ENCODE peak calls at places on chromosomes 7 and 10, in six cellular contexts. One of them, this sample, is unnamed.

GRCh38 chr7:142822714-142823113 is 32.2 kb upstream of the EPHB6 start:
- DNase-seq in RWPE1: no peak
- DNase-seq in iPS DF 6.9: no peak
- DNase-seq in CD8-positive, alpha-beta T cell: no peak
- DNase-seq in hepatocyte: no peak
- DNase-seq in GM23338: no peak
- DNase-seq in this sample: no peak

GRCh38 chr7:34128762-34129161 is 223.4 kb downstream of the BMPER start:
- DNase-seq in RWPE1: peak
- DNase-seq in iPS DF 6.9: no peak
- DNase-seq in CD8-positive, alpha-beta T cell: no peak
- DNase-seq in hepatocyte: no peak
- DNase-seq in GM23338: no peak
- DNase-seq in this sample: no peak

GRCh38 chr10:49375611-49376010 is 20.3 kb downstream of the DRGX start:
- DNase-seq in RWPE1: no peak
- DNase-seq in iPS DF 6.9: no peak
- DNase-seq in CD8-positive, alpha-beta T cell: no peak
- DNase-seq in hepatocyte: no peak
- DNase-seq in GM23338: no peak
- DNase-seq in this sample: no peak

GRCh38 chr10:11673346-11674330 is 62.2 kb upstream of the USP6NL start:
- DNase-seq in RWPE1: no peak
- DNase-seq in iPS DF 6.9: no peak
- DNase-seq in CD8-positive, alpha-beta T cell: no peak
- DNase-seq in hepatocyte: no peak
- DNase-seq in GM23338: no peak
- DNase-seq in this sample: no peak

GRCh38 chr7:30091431-30092386 is 43.1 kb upstream of the MTURN start:
- DNase-seq in RWPE1: peak
- DNase-seq in iPS DF 6.9: no peak
- DNase-seq in CD8-positive, alpha-beta T cell: no peak
- DNase-seq in hepatocyte: no peak
- DNase-seq in GM23338: no peak
- DNase-seq in this sample: no peak

GRCh38 chr7:464712-465461 is 54.8 kb downstream of the PDGFA start:
- DNase-seq in RWPE1: no peak
- DNase-seq in iPS DF 6.9: no peak
- DNase-seq in CD8-positive, alpha-beta T cell: no peak
- DNase-seq in hepatocyte: no peak
- DNase-seq in GM23338: no peak
- DNase-seq in this sample: no peak

GRCh38 chr10:81548160-81548559 is 326.8 kb upstream of the NRG3 start:
- DNase-seq in RWPE1: no peak
- DNase-seq in iPS DF 6.9: no peak
- DNase-seq in CD8-positive, alpha-beta T cell: no peak
- DNase-seq in hepatocyte: no peak
- DNase-seq in GM23338: peak
- DNase-seq in this sample: no peak

GRCh38 chr10:13734151-13734550 is 147.4 kb downstream of the PRPF18 start:
- DNase-seq in RWPE1: no peak
- DNase-seq in iPS DF 6.9: no peak
- DNase-seq in CD8-positive, alpha-beta T cell: no peak
- DNase-seq in hepatocyte: no peak
- DNase-seq in GM23338: no peak
- DNase-seq in this sample: no peak

GRCh38 chr7:139212133-139212532 is 18.9 kb upstream of the UBN2 start:
- DNase-seq in RWPE1: no peak
- DNase-seq in iPS DF 6.9: no peak
- DNase-seq in CD8-positive, alpha-beta T cell: no peak
- DNase-seq in hepatocyte: no peak
- DNase-seq in GM23338: no peak
- DNase-seq in this sample: no peak

GRCh38 chr10:112792487-112793196 is 157.4 kb upstream of the TCF7L2 start:
- DNase-seq in RWPE1: no peak
- DNase-seq in iPS DF 6.9: no peak
- DNase-seq in CD8-positive, alpha-beta T cell: no peak
- DNase-seq in hepatocyte: no peak
- DNase-seq in GM23338: no peak
- DNase-seq in this sample: no peak

GRCh38 chr10:72277996-72278667 is 4.4 kb downstream of the DDIT4 start:
- DNase-seq in RWPE1: no peak
- DNase-seq in iPS DF 6.9: no peak
- DNase-seq in CD8-positive, alpha-beta T cell: no peak
- DNase-seq in hepatocyte: no peak
- DNase-seq in GM23338: no peak
- DNase-seq in this sample: no peak

DNA sequence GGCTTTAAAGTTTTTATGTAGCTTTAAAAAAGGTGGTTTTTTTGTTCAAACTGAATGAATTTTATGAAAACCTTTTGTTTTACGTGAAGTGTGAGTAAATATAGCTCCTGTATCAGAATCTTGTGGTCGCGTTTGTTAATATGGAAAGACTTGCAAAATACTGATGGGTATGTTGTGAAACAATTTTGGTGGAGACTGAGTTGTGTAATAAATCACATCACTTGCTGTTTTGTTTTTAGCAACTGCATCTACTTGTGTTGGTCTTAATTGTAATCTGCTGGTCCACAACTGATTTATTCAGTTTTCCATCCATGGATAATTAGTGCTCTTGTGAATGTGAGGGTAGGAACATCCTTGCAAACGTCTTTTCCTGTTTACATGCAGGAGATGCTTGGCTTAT is 10.5 kb downstream of the PLXDC2 start:
- DNase-seq in RWPE1: no peak
- DNase-seq in iPS DF 6.9: no peak
- DNase-seq in CD8-positive, alpha-beta T cell: no peak
- DNase-seq in hepatocyte: no peak
- DNase-seq in GM23338: no peak
- DNase-seq in this sample: no peak
- H3K27ac ChIP-seq in RWPE1: no peak
- H3K27ac ChIP-seq in iPS DF 6.9: no peak
- H3K27ac ChIP-seq in CD8-positive, alpha-beta T cell: no peak
- H3K27ac ChIP-seq in hepatocyte: no peak
- H3K27ac ChIP-seq in GM23338: no peak
- H3K27ac ChIP-seq in this sample: no peak

DNA sequence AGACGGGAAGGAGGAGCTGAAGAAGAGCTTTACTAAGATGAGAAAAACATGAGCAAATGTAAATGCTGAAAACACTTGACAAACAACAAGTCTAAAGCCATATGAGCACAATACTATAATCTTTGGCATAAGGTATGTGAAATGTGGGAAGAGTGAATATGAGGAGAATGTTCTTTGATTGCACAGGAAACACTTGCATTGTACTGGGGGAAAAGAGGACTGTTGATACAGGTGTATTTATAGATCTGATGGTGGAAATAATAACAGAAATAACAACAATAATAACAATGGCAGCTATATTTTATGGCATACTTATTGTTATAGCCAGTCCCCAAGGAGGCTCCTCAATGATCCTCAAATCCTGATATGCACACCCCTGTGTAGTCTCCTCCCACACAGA is 23.0 kb downstream of the ARHGAP12 start:
- DNase-seq in RWPE1: no peak
- DNase-seq in iPS DF 6.9: no peak
- DNase-seq in CD8-positive, alpha-beta T cell: no peak
- DNase-seq in hepatocyte: no peak
- DNase-seq in GM23338: no peak
- DNase-seq in this sample: no peak
- H3K27ac ChIP-seq in RWPE1: no peak
- H3K27ac ChIP-seq in iPS DF 6.9: no peak
- H3K27ac ChIP-seq in CD8-positive, alpha-beta T cell: no peak
- H3K27ac ChIP-seq in hepatocyte: no peak
- H3K27ac ChIP-seq in GM23338: no peak
- H3K27ac ChIP-seq in this sample: no peak

GRCh38 chr7:130361681-130362080 is 17.1 kb downstream of the CPA5 start:
- DNase-seq in RWPE1: no peak
- DNase-seq in iPS DF 6.9: no peak
- DNase-seq in CD8-positive, alpha-beta T cell: no peak
- DNase-seq in hepatocyte: no peak
- DNase-seq in GM23338: no peak
- DNase-seq in this sample: no peak

GRCh38 chr7:130362251-130362650 is 17.6 kb downstream of the CPA5 start:
- DNase-seq in RWPE1: no peak
- DNase-seq in iPS DF 6.9: no peak
- DNase-seq in CD8-positive, alpha-beta T cell: no peak
- DNase-seq in hepatocyte: no peak
- DNase-seq in GM23338: no peak
- DNase-seq in this sample: no peak

GRCh38 chr7:130364446-130364845 is 15.8 kb upstream of the CPA1 start:
- DNase-seq in RWPE1: no peak
- DNase-seq in iPS DF 6.9: no peak
- DNase-seq in CD8-positive, alpha-beta T cell: no peak
- DNase-seq in hepatocyte: no peak
- DNase-seq in GM23338: no peak
- DNase-seq in this sample: no peak

GRCh38 chr7:130365093-130365492 is 15.2 kb upstream of the CPA1 start:
- DNase-seq in RWPE1: no peak
- DNase-seq in iPS DF 6.9: no peak
- DNase-seq in CD8-positive, alpha-beta T cell: no peak
- DNase-seq in hepatocyte: no peak
- DNase-seq in GM23338: no peak
- DNase-seq in this sample: no peak

GRCh38 chr7:130363156-130363847 is 17.0 kb upstream of the CPA1 start:
- DNase-seq in RWPE1: peak
- DNase-seq in iPS DF 6.9: no peak
- DNase-seq in CD8-positive, alpha-beta T cell: no peak
- DNase-seq in hepatocyte: peak
- DNase-seq in GM23338: no peak
- DNase-seq in this sample: peak
- H3K27ac ChIP-seq in RWPE1: peak
- H3K27ac ChIP-seq in iPS DF 6.9: no peak
- H3K27ac ChIP-seq in CD8-positive, alpha-beta T cell: no peak
- H3K27ac ChIP-seq in hepatocyte: peak
- H3K27ac ChIP-seq in GM23338: no peak
- H3K27ac ChIP-seq in this sample: peak

GRCh38 chr7:71131753-71132520 is at the start of gene GALNT17:
- DNase-seq in RWPE1: no peak
- DNase-seq in iPS DF 6.9: no peak
- DNase-seq in CD8-positive, alpha-beta T cell: no peak
- DNase-seq in hepatocyte: peak
- DNase-seq in GM23338: peak
- DNase-seq in this sample: no peak

GRCh38 chr7:71130280-71130679 is 1.7 kb upstream of the GALNT17 start:
- DNase-seq in RWPE1: no peak
- DNase-seq in iPS DF 6.9: no peak
- DNase-seq in CD8-positive, alpha-beta T cell: no peak
- DNase-seq in hepatocyte: no peak
- DNase-seq in GM23338: no peak
- DNase-seq in this sample: no peak

GRCh38 chr7:71132521-71133231 is 732 bp downstream of the GALNT17 start:
- DNase-seq in RWPE1: no peak
- DNase-seq in iPS DF 6.9: no peak
- DNase-seq in CD8-positive, alpha-beta T cell: no peak
- DNase-seq in hepatocyte: peak
- DNase-seq in GM23338: peak
- DNase-seq in this sample: no peak

GRCh38 chr7:71133232-71133622 is 1.3 kb downstream of the GALNT17 start:
- DNase-seq in RWPE1: no peak
- DNase-seq in iPS DF 6.9: no peak
- DNase-seq in CD8-positive, alpha-beta T cell: no peak
- DNase-seq in hepatocyte: no peak
- DNase-seq in GM23338: peak
- DNase-seq in this sample: no peak

GRCh38 chr7:71131256-71131752 is 640 bp upstream of the GALNT17 start:
- DNase-seq in RWPE1: no peak
- DNase-seq in iPS DF 6.9: peak
- DNase-seq in CD8-positive, alpha-beta T cell: no peak
- DNase-seq in hepatocyte: peak
- DNase-seq in GM23338: peak
- DNase-seq in this sample: no peak
- H3K27ac ChIP-seq in RWPE1: no peak
- H3K27ac ChIP-seq in iPS DF 6.9: no peak
- H3K27ac ChIP-seq in CD8-positive, alpha-beta T cell: no peak
- H3K27ac ChIP-seq in hepatocyte: no peak
- H3K27ac ChIP-seq in GM23338: no peak
- H3K27ac ChIP-seq in this sample: no peak